ENCODE peak calls at places on chromosomes 2 and 18, in seven cellular contexts. One of them, this sample, is unnamed.

GRCh38 chr2:226446406-226447001 is 353.1 kb downstream of the IRS1 start:
- DNase-seq in SW480: no peak
- DNase-seq in KBM-7: no peak
- DNase-seq in AG04450: no peak
- DNase-seq in NCI-H1105: no peak
- DNase-seq in GM20000: no peak
- DNase-seq in neural progenitor cell: no peak
- DNase-seq in this sample: no peak

GRCh38 chr2:545228-545627 is 132.0 kb downstream of the TMEM18 start:
- DNase-seq in SW480: no peak
- DNase-seq in KBM-7: no peak
- DNase-seq in AG04450: no peak
- DNase-seq in NCI-H1105: no peak
- DNase-seq in GM20000: no peak
- DNase-seq in neural progenitor cell: no peak
- DNase-seq in this sample: no peak

GRCh38 chr2:183594150-183594549 is 469.9 kb downstream of the NUP35 start:
- DNase-seq in SW480: no peak
- DNase-seq in KBM-7: no peak
- DNase-seq in AG04450: no peak
- DNase-seq in NCI-H1105: no peak
- DNase-seq in GM20000: no peak
- DNase-seq in neural progenitor cell: no peak
- DNase-seq in this sample: no peak

GRCh38 chr2:100822587-100823248 is 2.8 kb downstream of the NPAS2 start:
- DNase-seq in SW480: no peak
- DNase-seq in KBM-7: no peak
- DNase-seq in AG04450: no peak
- DNase-seq in NCI-H1105: no peak
- DNase-seq in GM20000: no peak
- DNase-seq in neural progenitor cell: no peak
- DNase-seq in this sample: no peak

GRCh38 chr2:20135631-20136050 is 84.2 kb upstream of the LAPTM4A start:
- DNase-seq in SW480: peak
- DNase-seq in KBM-7: peak
- DNase-seq in AG04450: no peak
- DNase-seq in NCI-H1105: peak
- DNase-seq in GM20000: peak
- DNase-seq in neural progenitor cell: peak
- DNase-seq in this sample: no peak

GRCh38 chr18:61333746-61334490 is 688 bp downstream of the CDH20 start:
- DNase-seq in SW480: no peak
- DNase-seq in KBM-7: no peak
- DNase-seq in AG04450: no peak
- DNase-seq in NCI-H1105: no peak
- DNase-seq in GM20000: peak
- DNase-seq in neural progenitor cell: peak
- DNase-seq in this sample: no peak

GRCh38 chr18:74745658-74746403 is 148.2 kb downstream of the ZNF407 start:
- DNase-seq in SW480: peak
- DNase-seq in KBM-7: no peak
- DNase-seq in AG04450: peak
- DNase-seq in NCI-H1105: no peak
- DNase-seq in GM20000: no peak
- DNase-seq in neural progenitor cell: no peak
- DNase-seq in this sample: no peak

GRCh38 chr2:65186093-65186868 is 41.4 kb upstream of the ACTR2 start:
- DNase-seq in SW480: no peak
- DNase-seq in KBM-7: no peak
- DNase-seq in AG04450: no peak
- DNase-seq in NCI-H1105: no peak
- DNase-seq in GM20000: no peak
- DNase-seq in neural progenitor cell: no peak
- DNase-seq in this sample: no peak

GRCh38 chr18:67893896-67894295 is 377.4 kb upstream of the DSEL start:
- DNase-seq in SW480: no peak
- DNase-seq in KBM-7: no peak
- DNase-seq in AG04450: no peak
- DNase-seq in NCI-H1105: no peak
- DNase-seq in GM20000: no peak
- DNase-seq in neural progenitor cell: peak
- DNase-seq in this sample: no peak